ENCODE peak calls at places on chromosomes 2 and 18, in five cellular contexts. E is IMR-90, W is mesenchymal stem cell, C is H9, G is neuronal stem cell. B is an unnamed sample.

GRCh38 chr18:47986724-47987455 is 56.4 kb upstream of the SMAD2 start:
- DNase-seq in E (no peak), W (no peak), G (no peak), C (no peak), B (no peak)

GRCh38 chr2:30684026-30684425 is 123.2 kb downstream of the CAPN13 start:
- DNase-seq in E (no peak), W (no peak), C (no peak), G (no peak), B (peak)

GRCh38 chr2:111139637-111140317 is 19.1 kb downstream of the BCL2L11 start:
- DNase-seq in E (peak), C (no peak), G (no peak), W (no peak), B (no peak)

GRCh38 chr18:25345432-25345831 is 6.5 kb downstream of the ZNF521 start:
- DNase-seq in C (no peak), E (peak), G (no peak), W (no peak), B (no peak)

GRCh38 chr18:48931680-48932461 is 18.9 kb downstream of the SMAD7 start:
- DNase-seq in G (no peak), C (no peak), W (no peak), E (no peak), B (no peak)

GRCh38 chr2:223923976-223924375 is 21.2 kb downstream of the WDFY1 start:
- DNase-seq in C (no peak), G (no peak), W (no peak), E (no peak), B (no peak)

GRCh38 chr2:21451418-21451817 is 327.6 kb downstream of the TDRD15 start:
- DNase-seq in W (no peak), E (peak), G (no peak), C (no peak), B (no peak)

GRCh38 chr18:34901299-34901698 is 139.9 kb upstream of the MAPRE2 start:
- DNase-seq in G (no peak), W (no peak), C (no peak), E (peak), B (no peak)

GRCh38 chr2:2101924-2102323 is 229.2 kb downstream of the MYT1L start:
- DNase-seq in E (no peak), W (no peak), G (no peak), C (no peak), B (no peak)

GRCh38 chr2:29398384-29399237 is 283.4 kb downstream of the CLIP4 start:
- DNase-seq in W (no peak), G (no peak), E (peak), C (no peak), B (no peak)

GRCh38 chr2:199979841-199980628 is 24.7 kb downstream of the MAIP1 start:
- DNase-seq in W (peak), E (peak), G (peak), C (peak), B (peak)

GRCh38 chr18:65527879-65528633 is 222.8 kb upstream of the CDH7 start:
- DNase-seq in W (no peak), G (no peak), C (no peak), E (no peak), B (no peak)

GRCh38 chr18:24514439-24514838 is 54.0 kb downstream of the HRH4 start:
- DNase-seq in W (peak), E (peak), C (peak), G (peak), B (peak)

GRCh38 chr18:14976736-14977430 is 228.9 kb downstream of the ANKRD30B start:
- DNase-seq in E (no peak), W (no peak), G (no peak), C (no peak), B (no peak)

GRCh38 chr2:17878222-17879136 is at the start of gene KCNS3:
- DNase-seq in W (peak), G (peak), E (peak), C (peak), B (peak)

GRCh38 chr2:240876035-240876474 is 7.4 kb downstream of the AGXT start:
- DNase-seq in G (no peak), E (no peak), C (no peak), W (no peak), B (no peak)

GRCh38 chr2:15306706-15307105 is 254.4 kb downstream of the NBAS start:
- DNase-seq in G (no peak), C (no peak), E (no peak), W (no peak), B (no peak)

GRCh38 chr2:205543262-205543843 is 138.9 kb upstream of the NRP2 start:
- DNase-seq in C (no peak), W (no peak), E (no peak), G (no peak), B (no peak)

GRCh38 chr2:184452907-184453306 is 145.4 kb upstream of the ZNF804A start:
- DNase-seq in G (no peak), W (no peak), E (no peak), C (no peak), B (no peak)

GRCh38 chr2:211349031-211349430 is 792.6 kb downstream of the CPS1 start:
- DNase-seq in E (no peak), C (no peak), G (no peak), W (no peak), B (no peak)

GRCh38 chr2:44651974-44652373 is 289.5 kb upstream of the SIX3 start:
- DNase-seq in W (no peak), C (no peak), E (no peak), G (no peak), B (no peak)

GRCh38 chr2:178397002-178397605 is 53.9 kb downstream of the PRKRA start:
- DNase-seq in W (peak), C (no peak), E (peak), G (peak), B (no peak)

GRCh38 chr2:36362291-36362690 is 6.7 kb downstream of the CRIM1 start:
- DNase-seq in E (peak), C (no peak), W (peak), G (no peak), B (no peak)

GRCh38 chr2:190094471-190094870 is 31.9 kb upstream of the MSTN start:
- DNase-seq in G (no peak), C (no peak), E (no peak), W (no peak), B (no peak)

GRCh38 chr18:77178559-77178958 is 46.0 kb upstream of the MBP start:
- DNase-seq in W (peak), C (no peak), E (peak), G (no peak), B (no peak)

GRCh38 chr18:3135536-3135935 is 84.2 kb downstream of the MYOM1 start:
- DNase-seq in G (no peak), W (no peak), E (no peak), C (no peak), B (no peak)

GRCh38 chr2:54259413-54260240 is 3.6 kb upstream of the TSPYL6 start:
- DNase-seq in W (no peak), C (no peak), G (no peak), E (peak), B (no peak)

GRCh38 chr2:126932966-126933555 is 34.4 kb downstream of the TEX51 start:
- DNase-seq in W (no peak), G (no peak), C (no peak), E (no peak), B (peak)

GRCh38 chr2:214543386-214543955 is 132.6 kb downstream of the VWC2L start:
- DNase-seq in G (no peak), E (peak), W (peak), C (no peak), B (no peak)

GRCh38 chr2:61254536-61254935 is 92.5 kb downstream of the C2orf74 start:
- DNase-seq in W (no peak), E (no peak), G (no peak), C (no peak), B (no peak)

GRCh38 chr2:103338819-103339218 is 577.0 kb downstream of the TMEM182 start:
- DNase-seq in E (no peak), W (no peak), C (no peak), G (no peak), B (no peak)

GRCh38 chr2:159558479-159558878 is 57.9 kb downstream of the BAZ2B start:
- DNase-seq in C (no peak), G (no peak), W (no peak), E (no peak), B (no peak)

GRCh38 chr2:233329489-233330135 is 22.0 kb downstream of the SAG start:
- DNase-seq in G (peak), W (peak), E (no peak), C (peak), B (peak)

GRCh38 chr2:46074501-46074900 is 222.7 kb upstream of the EPAS1 start:
- DNase-seq in G (no peak), W (no peak), E (no peak), C (no peak), B (no peak)

GRCh38 chr18:48544116-48544515 is 5.3 kb downstream of the CTIF start:
- DNase-seq in W (no peak), G (no peak), E (peak), C (no peak), B (no peak)

GRCh38 chr2:231362785-231363184 is 32.7 kb upstream of the B3GNT7 start:
- DNase-seq in G (no peak), W (no peak), C (no peak), E (no peak), B (no peak)

GRCh38 chr2:175874291-175874690 is 127.8 kb downstream of the LNPK start:
- DNase-seq in W (no peak), E (no peak), G (no peak), C (no peak), B (no peak)

GRCh38 chr18:72107647-72108046 is 436.5 kb downstream of the CBLN2 start:
- DNase-seq in W (no peak), C (peak), E (no peak), G (peak), B (peak)

GRCh38 chr2:218294430-218294999 is 2.2 kb upstream of the TMBIM1 start:
- DNase-seq in C (no peak), W (no peak), E (no peak), G (no peak), B (no peak)

GRCh38 chr2:218301176-218301819 is 9.0 kb upstream of the TMBIM1 start:
- DNase-seq in W (peak), E (peak), G (peak), C (peak), B (peak)

GRCh38 chr2:218295029-218295428 is 2.7 kb upstream of the TMBIM1 start:
- DNase-seq in G (no peak), C (no peak), W (no peak), E (no peak), B (no peak)

GRCh38 chr2:218296200-218296599 is 3.9 kb upstream of the TMBIM1 start:
- DNase-seq in C (no peak), W (no peak), E (no peak), G (no peak), B (no peak)

GRCh38 chr2:218298314-218298875 is 6.1 kb upstream of the TMBIM1 start:
- DNase-seq in E (no peak), W (no peak), C (no peak), G (no peak), B (no peak)
- H4K91ac ChIP-seq in E (peak), W (no peak), C (no peak), G (no peak), B (no peak)

GRCh38 chr2:236715077-236715476 is 145.5 kb downstream of the ACKR3 start:
- DNase-seq in G (peak), W (no peak), C (no peak), E (no peak), B (no peak)
- H4K91ac ChIP-seq in G (no peak), W (no peak), C (no peak), E (no peak), B (no peak)

GRCh38 chr2:217650716-217651360 is 352.0 kb downstream of the TNS1 start:
- DNase-seq in C (peak), W (peak), G (peak), E (peak), B (peak)
- H4K91ac ChIP-seq in C (no peak), W (no peak), G (no peak), E (peak), B (no peak)

GRCh38 chr18:6681331-6681875 is 48.1 kb upstream of the ARHGAP28 start:
- DNase-seq in E (peak), G (no peak), C (no peak), W (no peak), B (no peak)

GRCh38 chr18:6683112-6683876 is 46.2 kb upstream of the ARHGAP28 start:
- DNase-seq in E (no peak), W (no peak), C (peak), G (no peak), B (no peak)

GRCh38 chr18:6677086-6677485 is 52.4 kb upstream of the ARHGAP28 start:
- DNase-seq in W (no peak), G (no peak), E (no peak), C (no peak), B (no peak)

GRCh38 chr18:6679201-6679600 is 50.3 kb upstream of the ARHGAP28 start:
- DNase-seq in G (no peak), C (no peak), W (no peak), E (no peak), B (no peak)

GRCh38 chr18:6682437-6683111 is 46.9 kb upstream of the ARHGAP28 start:
- DNase-seq in E (peak), G (no peak), W (no peak), C (peak), B (no peak)
- H4K91ac ChIP-seq in E (no peak), G (no peak), W (no peak), C (no peak), B (no peak)

GRCh38 chr18:9905401-9905922 is 8.4 kb upstream of the VAPA start:
- DNase-seq in C (no peak), E (no peak), W (peak), G (no peak), B (no peak)
- H4K91ac ChIP-seq in C (no peak), E (no peak), W (no peak), G (no peak), B (no peak)

DNA sequence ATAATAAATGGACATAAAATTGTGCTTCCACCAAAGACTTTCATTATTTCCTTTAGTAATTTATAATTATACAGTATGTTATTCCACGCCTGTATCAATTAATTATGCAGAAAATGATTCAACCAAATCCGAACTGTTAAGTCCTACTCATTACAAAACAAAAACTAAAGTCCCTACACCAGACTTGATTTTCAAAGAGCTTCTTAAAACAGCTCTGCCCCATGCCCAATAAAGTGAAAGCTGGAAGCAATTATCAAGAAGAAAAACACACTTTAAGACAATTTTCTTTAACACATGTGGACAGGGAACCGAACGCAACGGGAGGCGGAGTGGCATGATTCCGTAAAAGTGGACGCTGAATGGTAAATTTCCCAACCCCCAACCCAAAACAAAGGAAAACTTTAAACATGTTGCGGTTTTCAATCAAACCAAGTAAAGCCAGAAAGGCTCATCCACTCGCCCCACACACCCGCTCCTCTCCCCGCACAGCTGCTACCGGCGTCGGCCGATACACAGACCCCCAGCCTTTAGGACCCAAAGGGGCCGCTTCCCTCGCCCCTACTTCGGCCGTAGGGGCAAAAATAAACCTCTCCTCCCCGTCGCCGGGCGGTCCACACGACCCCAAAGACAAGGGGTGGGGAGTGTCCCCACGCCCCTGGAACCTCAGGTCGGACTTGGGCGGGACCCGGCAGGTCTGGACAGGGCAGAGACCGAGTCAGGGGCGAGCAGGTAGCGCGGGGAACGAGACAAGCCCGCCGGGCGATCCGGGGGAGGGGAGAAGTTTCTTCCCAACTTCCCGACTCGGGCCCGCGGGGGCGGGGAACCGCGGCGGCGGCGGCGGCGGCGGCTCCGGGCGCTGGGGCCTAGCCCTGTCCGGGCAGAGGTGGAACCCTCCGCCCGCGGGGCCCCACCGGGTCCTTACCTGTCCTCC is 585 bp downstream of the YES1 start:
- DNase-seq in G (peak), E (peak), C (peak), W (peak), B (no peak)
- H4K91ac ChIP-seq in G (no peak), E (no peak), C (no peak), W (no peak), B (peak)

DNA sequence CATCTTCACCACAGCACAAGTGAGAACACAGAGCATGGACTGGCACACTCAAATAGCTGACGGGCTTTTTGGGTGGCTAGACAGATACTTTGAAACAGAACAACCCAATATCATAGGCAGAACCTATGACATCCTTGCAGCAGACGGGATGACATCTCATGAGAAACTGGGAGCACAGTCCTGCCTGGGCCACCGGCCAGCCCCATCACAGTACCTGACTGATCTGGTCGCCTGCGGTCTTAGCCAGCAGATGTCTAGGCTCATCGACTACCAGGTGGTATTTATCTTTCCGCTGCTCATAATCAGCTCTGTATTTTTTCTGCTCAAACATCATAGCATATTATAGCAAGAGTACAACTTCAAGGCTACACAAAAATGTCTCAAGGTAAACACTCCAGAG is 124.3 kb downstream of the RIF1 start:
- DNase-seq in C (no peak), W (no peak), E (no peak), G (no peak), B (no peak)
- H4K91ac ChIP-seq in C (no peak), W (no peak), E (no peak), G (no peak), B (no peak)

DNA sequence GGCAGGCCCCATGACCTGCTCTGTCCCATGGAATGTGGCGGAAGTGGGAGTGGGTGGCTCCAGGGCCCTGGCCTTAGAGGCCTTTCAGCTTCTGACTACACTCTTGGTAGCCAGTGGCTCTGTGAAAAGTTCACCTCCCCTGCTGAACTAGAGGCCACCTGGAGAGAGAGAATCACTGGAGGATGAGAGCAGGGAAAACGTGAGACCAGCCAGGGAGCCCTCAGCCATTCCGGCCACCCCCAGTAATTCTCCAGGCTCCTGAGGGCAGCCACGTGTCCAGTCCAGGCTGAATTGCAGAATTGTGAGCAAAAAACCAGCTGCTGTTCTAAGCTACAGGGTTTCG is 10.5 kb downstream of the COLEC12 start:
- DNase-seq in W (no peak), E (no peak), C (no peak), G (no peak), B (no peak)
- H4K91ac ChIP-seq in W (no peak), E (peak), C (no peak), G (no peak), B (no peak)

DNA sequence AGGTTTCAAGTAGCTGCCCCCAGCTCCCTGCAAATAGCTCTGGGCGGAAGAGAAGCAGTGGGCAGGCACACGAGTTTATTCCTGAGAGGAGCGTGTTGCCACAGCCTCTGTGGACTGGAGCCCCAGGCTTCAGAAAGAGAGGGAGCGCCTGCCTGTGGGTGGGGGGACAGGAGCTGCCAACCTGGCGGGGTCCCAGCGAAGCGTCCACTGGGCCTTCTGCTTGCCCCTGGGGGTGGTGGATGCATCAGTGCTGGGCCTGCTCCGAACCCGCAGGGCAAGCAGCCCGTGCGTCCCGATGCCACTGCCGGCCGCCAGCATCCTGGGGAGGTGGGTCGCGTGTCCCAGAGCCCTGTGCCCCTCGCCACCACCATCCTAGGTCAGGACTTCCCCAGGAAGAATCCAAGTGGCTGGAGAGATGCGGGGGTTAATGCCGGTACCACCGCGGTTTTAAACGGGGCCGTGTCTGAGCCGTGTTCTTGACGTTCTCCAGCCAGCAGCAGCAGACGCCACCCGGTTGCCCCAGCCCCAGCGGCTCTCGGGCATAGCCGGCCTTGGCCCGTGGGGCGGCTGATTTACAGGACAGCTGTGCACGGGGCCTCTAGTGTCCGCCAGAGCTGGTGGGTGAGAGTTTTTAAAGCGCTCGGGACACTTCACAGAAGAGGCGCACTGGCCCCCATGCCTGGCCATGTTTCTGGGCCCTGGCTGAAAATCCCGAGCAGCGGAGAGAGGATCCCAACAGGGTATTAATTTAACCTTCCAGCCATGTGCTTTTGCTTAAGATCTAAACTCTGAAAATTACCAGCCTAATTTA is 84.6 kb downstream of the NFATC1 start:
- DNase-seq in E (no peak), W (no peak), C (no peak), G (no peak), B (no peak)
- H4K91ac ChIP-seq in E (no peak), W (no peak), C (no peak), G (no peak), B (no peak)

DNA sequence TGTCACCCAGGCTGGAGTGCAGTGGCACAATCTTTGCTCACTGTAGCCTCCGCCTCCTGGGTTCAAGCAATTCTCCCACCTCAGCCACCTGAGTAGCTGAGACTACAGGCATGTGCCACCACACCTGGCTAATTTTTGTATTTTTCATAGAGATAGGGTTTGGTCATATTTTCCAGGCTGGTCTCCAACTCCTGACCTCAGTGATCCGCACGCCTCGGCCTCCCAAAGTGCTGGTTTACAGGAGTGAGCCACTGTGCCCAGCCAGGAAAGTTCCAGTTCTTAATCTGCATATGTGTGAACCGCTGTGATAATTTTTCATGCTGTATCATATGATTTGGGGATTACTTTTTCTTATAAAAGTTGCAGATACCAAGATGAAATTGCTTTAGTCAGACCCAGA is 14.6 kb upstream of the PPP4R1 start:
- DNase-seq in E (no peak), G (no peak), C (no peak), W (no peak), B (no peak)
- H4K91ac ChIP-seq in E (no peak), G (no peak), C (no peak), W (no peak), B (no peak)